ENCODE peak calls at places on chromosomes 5 and 9, in ten cellular contexts. B is Panc1, Z is transverse colon, T is breast epithelium, Q is GM12878, L is H1, G is HCT116, O is HepG2, C is suprapubic skin, R is sigmoid colon. W is an unnamed sample.

GRCh38 chr5:1723476-1723875 is 76.2 kb downstream of the MRPL36 start:
- DNase-seq in C (no peak), Z (no peak), G (no peak), O (no peak), R (no peak), Q (no peak), L (peak; percentile 38), T (no peak), B (no peak), W (no peak)

GRCh38 chr5:93620487-93621339 is 37.7 kb downstream of the NR2F1 start:
- DNase-seq in Q (no peak), C (no peak), Z (peak; percentile 67), L (peak; percentile 72), T (no peak), R (peak; percentile 72), G (peak; percentile 34), B (no peak), O (peak; percentile 50), W (no peak)

GRCh38 chr5:118553662-118554061 is 434.7 kb downstream of the DTWD2 start:
- DNase-seq in L (no peak), Z (no peak), O (no peak), C (peak; percentile 88), B (no peak), R (no peak), G (no peak), Q (no peak), T (no peak), W (no peak)

GRCh38 chr5:146340260-146341081 is 1.8 kb downstream of the POU4F3 start:
- DNase-seq in B (no peak), L (peak; percentile 86), O (peak; percentile 36), R (no peak), Z (no peak), G (no peak), Q (no peak), T (peak; percentile 18), C (no peak), W (no peak)

GRCh38 chr5:168162464-168162863 is 129.0 kb upstream of the WWC1 start:
- DNase-seq in L (no peak), Z (no peak), G (no peak), Q (no peak), R (no peak), C (no peak), B (no peak), O (no peak), T (no peak), W (no peak)

GRCh38 chr5:10493884-10494283 is 52.2 kb downstream of the ROPN1L start:
- DNase-seq in O (no peak), C (no peak), B (no peak), Q (no peak), T (no peak), R (no peak), G (no peak), Z (no peak), L (no peak), W (no peak)

GRCh38 chr5:54672867-54673266 is 155.3 kb downstream of the SNX18 start:
- DNase-seq in C (no peak), G (no peak), B (no peak), L (no peak), O (no peak), T (no peak), R (no peak), Z (no peak), Q (no peak), W (no peak)

GRCh38 chr9:30301271-30301963 is 2083.0 kb upstream of the ACO1 start:
- DNase-seq in O (no peak), Z (no peak), R (no peak), B (no peak), L (no peak), G (no peak), C (no peak), Q (no peak), T (no peak), W (no peak)

GRCh38 chr9:105670315-105670714 is 8.1 kb downstream of the TAL2 start:
- DNase-seq in T (no peak), C (no peak), R (no peak), Z (no peak), Q (no peak), L (no peak), G (no peak), B (no peak), O (no peak), W (no peak)

GRCh38 chr9:92179286-92180002 is 64.2 kb upstream of the SPTLC1 start:
- DNase-seq in Z (no peak), G (no peak), Q (no peak), B (no peak), L (no peak), R (no peak), O (no peak), C (no peak), T (no peak), W (no peak)

GRCh38 chr5:102958481-102959011 is 161.4 kb downstream of the GIN1 start:
- DNase-seq in T (no peak), L (no peak), B (peak; percentile 54), G (peak; percentile 45), C (no peak), Z (no peak), O (no peak), R (no peak), Q (no peak), W (no peak)
- TF ChIP-seq POLR2AphosphoS5 in T (no peak), L (no peak), B (no peak), G (no peak), C (no peak), Z (no peak), O (no peak), R (no peak), Q (no peak), W (no peak)

GRCh38 chr5:140342287-140342686 is 4.1 kb downstream of the HBEGF start:
- DNase-seq in B (no peak), O (no peak), G (no peak), L (no peak), R (peak; percentile 63), T (no peak), C (no peak), Z (no peak), Q (peak; percentile 60), W (no peak)

GRCh38 chr5:140338918-140339317 is 7.5 kb downstream of the HBEGF start:
- DNase-seq in O (no peak), B (no peak), L (no peak), R (no peak), Q (no peak), G (no peak), T (no peak), Z (no peak), C (no peak), W (no peak)

GRCh38 chr5:140339636-140340035 is 6.8 kb downstream of the HBEGF start:
- DNase-seq in Q (no peak), L (no peak), Z (no peak), T (no peak), R (no peak), G (no peak), B (no peak), O (no peak), C (no peak), W (no peak)

GRCh38 chr5:140341591-140341990 is 4.8 kb downstream of the HBEGF start:
- DNase-seq in L (no peak), Z (no peak), T (peak; percentile 38), O (no peak), G (no peak), R (peak; percentile 84), Q (no peak), B (no peak), C (no peak), W (no peak)

DNA sequence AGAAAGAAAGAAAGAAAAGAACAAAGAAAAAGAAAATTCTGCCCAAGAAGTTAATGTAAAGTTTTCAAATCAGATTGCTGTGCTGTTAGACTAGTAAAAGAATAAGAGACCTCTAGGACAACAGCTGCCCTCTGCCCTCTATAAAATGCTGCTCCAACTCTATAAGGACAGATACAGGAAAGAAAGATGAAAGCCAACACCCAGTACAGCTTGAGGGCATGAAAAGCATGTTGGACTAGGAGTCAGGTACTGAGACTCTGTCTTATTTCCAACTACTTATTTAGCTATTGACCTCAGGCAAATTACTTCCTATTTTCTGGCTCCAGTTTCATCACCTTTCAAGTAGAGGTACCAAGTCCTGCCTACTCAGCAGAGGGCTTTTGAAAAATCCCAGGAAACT is 5.8 kb downstream of the HBEGF start:
- DNase-seq in G (no peak), R (no peak), L (no peak), T (no peak), B (no peak), C (no peak), Z (no peak), Q (no peak), O (no peak), W (no peak)
- H3K36me3 ChIP-seq in G (no peaks in the 10 kb centered on the region), R (peaks cover 3% of the 10 kb centered on the region), L (no peaks in the 10 kb centered on the region), T (no peaks in the 10 kb centered on the region), B (no peaks in the 10 kb centered on the region), C (peaks cover 4% of the 10 kb centered on the region), Z (no peaks in the 10 kb centered on the region), Q (no peaks in the 10 kb centered on the region), O (no peaks in the 10 kb centered on the region), W (no peaks in the 10 kb centered on the region)

GRCh38 chr9:127941062-127941925 is 3.6 kb upstream of the DPM2 start:
- DNase-seq in B (no peak), C (no peak), G (no peak), L (no peak), Z (no peak), O (no peak), T (no peak), R (no peak), Q (no peak), W (no peak)

GRCh38 chr9:127940598-127940997 is 2.9 kb upstream of the DPM2 start:
- DNase-seq in Z (no peak), C (no peak), O (no peak), T (no peak), L (no peak), R (no peak), Q (no peak), G (no peak), B (no peak), W (no peak)

GRCh38 chr9:127943011-127943662 is 5.5 kb upstream of the DPM2 start:
- DNase-seq in G (no peak), R (no peak), T (no peak), C (no peak), Q (no peak), L (no peak), B (no peak), Z (no peak), O (no peak), W (no peak)

GRCh38 chr9:127943746-127944145 is 6.1 kb upstream of the DPM2 start:
- DNase-seq in R (peak; percentile 94), C (peak; percentile 90), L (peak; percentile 93), T (peak; percentile 68), O (peak; percentile 61), B (no peak), Z (peak; percentile 87), G (peak; percentile 51), Q (no peak), W (no peak)

GRCh38 chr9:127942152-127943010 is 4.7 kb upstream of the DPM2 start:
- DNase-seq in L (peak; percentile 83), R (peak; percentile 91), Z (peak; percentile 63), C (no peak), G (no peak), Q (no peak), O (peak; percentile 43), T (no peak), B (no peak), W (no peak)
- TF ChIP-seq POLR2AphosphoS5 in L (no peak), R (peak; percentile 38), Z (peak; percentile 56), C (no peak), G (no peak), Q (no peak), O (no peak), T (no peak), B (peak; percentile 11), W (no peak)

DNA sequence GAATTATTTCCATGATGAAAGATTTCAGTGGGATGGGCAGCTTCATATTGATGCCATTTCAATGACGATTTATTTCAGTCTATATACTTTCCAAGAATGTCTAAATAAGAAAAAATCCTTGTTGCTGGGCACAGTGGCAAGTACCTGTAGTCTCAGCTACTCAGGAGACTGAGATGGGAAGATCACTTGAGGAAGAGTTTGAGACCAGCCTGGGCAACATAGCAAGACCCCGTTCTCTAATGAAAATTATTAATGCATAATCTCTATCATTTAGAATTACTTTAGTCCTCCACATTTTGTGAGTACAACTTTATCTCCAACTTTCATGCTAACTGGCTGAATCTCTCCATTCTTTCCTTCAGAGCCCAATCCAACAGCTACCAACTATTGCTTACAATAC is 52.5 kb downstream of the PTBP3 start:
- DNase-seq in O (no peak), L (no peak), R (no peak), T (no peak), Q (no peak), C (no peak), Z (no peak), B (no peak), G (no peak), W (no peak)
- H3K36me3 ChIP-seq in O (peaks cover 17% of the 10 kb centered on the region), L (no peaks in the 10 kb centered on the region), R (no peaks in the 10 kb centered on the region), T (no peaks in the 10 kb centered on the region), Q (peaks cover 6% of the 10 kb centered on the region), C (peaks cover 8% of the 10 kb centered on the region), Z (no peaks in the 10 kb centered on the region), B (no peaks in the 10 kb centered on the region), G (no peaks in the 10 kb centered on the region), W (peaks cover 6% of the 10 kb centered on the region)

W was measured in SK-N-MC.